ENCODE peak calls at places on chromosomes 3 and 15, in ten cellular contexts. N is T-helper 17 cell; A is RKO; K is iPS-NIHi11; F is NCI-H748 treated with DMSO at 0.1 percent for 48 hours; E is stimulated activated CD4-positive, alpha-beta T cell treated with anti-CD3 and anti-CD28 coated beads, Interleukin-1b, Interleukin-23, amount 100 ng/mL, for 4 hours; L is dermis blood vessel endothelial cell; Y is RPMI8226; O is aorta; C is effector memory CD8-positive, alpha-beta T cell. T is an unnamed sample.

GRCh38 chr15:70856177-70856883 is 2.4 kb upstream of the LARP6 start:
- DNase-seq in N (no peak), A (no peak), K (no peak), F (no peak), E (no peak), L (no peak), Y (no peak), O (no peak), C (no peak), T (no peak)

GRCh38 chr3:130699765-130700164 is 46.9 kb downstream of the PIK3R4 start:
- DNase-seq in N (no peak), A (peak; percentile 57), K (peak; percentile 30), F (no peak), E (no peak), L (peak; percentile 52), Y (peak; percentile 53), O (no peak), C (no peak), T (peak; percentile 78)

GRCh38 chr3:55333923-55334322 is 153.2 kb downstream of the WNT5A start:
- DNase-seq in N (no peak), A (no peak), K (no peak), F (no peak), E (no peak), L (no peak), Y (no peak), O (no peak), C (no peak), T (no peak)

GRCh38 chr15:73650387-73651126 is 17.4 kb upstream of the NPTN start:
- DNase-seq in N (no peak), A (no peak), K (no peak), F (no peak), E (no peak), L (peak; percentile 74), Y (no peak), O (no peak), C (no peak), T (no peak)

GRCh38 chr15:78934063-78935023 is 10.5 kb downstream of the CTSH start:
- DNase-seq in N (no peak), A (no peak), K (no peak), F (no peak), E (no peak), L (no peak), Y (no peak), O (peak; percentile 62), C (no peak), T (no peak)

GRCh38 chr3:119990888-119991287 is 103.4 kb downstream of the GSK3B start:
- DNase-seq in N (no peak), A (no peak), K (no peak), F (no peak), E (no peak), L (peak; percentile 30), Y (no peak), O (no peak), C (no peak), T (no peak)

GRCh38 chr15:63476229-63476632 is 28.2 kb upstream of the USP3 start:
- DNase-seq in N (no peak), A (peak; percentile 95), K (no peak), F (no peak), E (no peak), L (peak; percentile 77), Y (no peak), O (no peak), C (no peak), T (peak; percentile 80)

GRCh38 chr3:121757087-121757811 is 7.7 kb upstream of the GOLGB1 start:
- DNase-seq in N (no peak), A (no peak), K (no peak), F (no peak), E (no peak), L (no peak), Y (no peak), O (no peak), C (no peak), T (no peak)

GRCh38 chr3:15557511-15557946 is 36.0 kb upstream of the COLQ start:
- DNase-seq in N (peak; percentile 58), A (peak; percentile 74), K (peak; percentile 68), F (peak; percentile 18), E (peak; percentile 39), L (peak; percentile 88), Y (peak; percentile 77), O (no peak), C (peak; percentile 71), T (peak; percentile 84)

GRCh38 chr3:170128259-170128976 is 53.1 kb downstream of the PHC3 start:
- DNase-seq in N (no peak), A (no peak), K (no peak), F (no peak), E (no peak), L (no peak), Y (peak; percentile 98), O (no peak), C (no peak), T (no peak)

GRCh38 chr3:128903501-128903900 is 24.1 kb downstream of the ACAD9 start:
- DNase-seq in N (no peak), A (no peak), K (no peak), F (no peak), E (no peak), L (no peak), Y (no peak), O (no peak), C (no peak), T (no peak)